ENCODE peak calls at places on chromosomes 11 and 22, in eight cellular contexts. O is epithelial cell of esophagus, K is fibroblast of villous mesenchyme, B is right atrium auricular region, Q is AG09309, W is pancreas, D is heart left ventricle, C is fibroblast of pulmonary artery. G is an unnamed sample.

GRCh38 chr11:1237128-1237580 is 14.3 kb downstream of the MUC5B start:
- DNase-seq in C (no peak), Q (no peak), K (no peak), W (peak; percentile 69), D (peak; percentile 11), B (no peak), O (no peak), G (peak; percentile 25)

GRCh38 chr22:44357962-44358553 is 45.3 kb upstream of the SHISAL1 start:
- DNase-seq in K (peak; percentile 68), Q (no peak), W (peak; percentile 18), O (no peak), D (peak; percentile 67), C (peak; percentile 18), B (peak; percentile 77), G (no peak)

GRCh38 chr22:44963055-44963454 is 46.8 kb downstream of the PHF21B start:
- DNase-seq in Q (no peak), D (no peak), C (no peak), K (no peak), O (no peak), W (no peak), B (no peak), G (no peak)

GRCh38 chr11:45436118-45436517 is 150.0 kb upstream of the SYT13 start:
- DNase-seq in D (no peak), O (no peak), W (no peak), K (no peak), C (no peak), B (no peak), Q (no peak), G (no peak)

GRCh38 chr11:116835791-116836647 is 1.4 kb downstream of the APOA1 start:
- DNase-seq in O (peak; percentile 87), C (peak; percentile 98), K (peak; percentile 87), D (peak; percentile 94), B (peak; percentile 86), Q (peak; percentile 80), W (peak; percentile 97), G (peak; percentile 50)

GRCh38 chr11:19864141-19865120 is 151.8 kb downstream of the NAV2 start:
- DNase-seq in K (no peak), C (peak; percentile 27), B (no peak), W (no peak), O (no peak), D (no peak), Q (no peak), G (no peak)

GRCh38 chr22:27378343-27378800 is 423.2 kb downstream of the MN1 start:
- DNase-seq in C (no peak), K (peak; percentile 8), Q (no peak), O (no peak), W (peak; percentile 54), B (no peak), D (no peak), G (no peak)

GRCh38 chr22:33785283-33785991 is 134.8 kb downstream of the LARGE1 start:
- DNase-seq in B (no peak), W (no peak), O (peak; percentile 44), Q (peak; percentile 39), C (peak; percentile 61), D (no peak), K (peak; percentile 84), G (no peak)

GRCh38 chr11:100681064-100681502 is 6.0 kb upstream of the ARHGAP42 start:
- DNase-seq in B (peak; percentile 64), K (peak; percentile 73), Q (no peak), C (peak; percentile 8), D (peak; percentile 69), W (no peak), O (peak; percentile 77), G (peak; percentile 50)

GRCh38 chr11:128472128-128473110 is 114.9 kb downstream of the ETS1 start:
- DNase-seq in B (no peak), C (peak; percentile 65), Q (no peak), W (no peak), O (peak; percentile 33), D (no peak), K (peak; percentile 81), G (no peak)

DNA sequence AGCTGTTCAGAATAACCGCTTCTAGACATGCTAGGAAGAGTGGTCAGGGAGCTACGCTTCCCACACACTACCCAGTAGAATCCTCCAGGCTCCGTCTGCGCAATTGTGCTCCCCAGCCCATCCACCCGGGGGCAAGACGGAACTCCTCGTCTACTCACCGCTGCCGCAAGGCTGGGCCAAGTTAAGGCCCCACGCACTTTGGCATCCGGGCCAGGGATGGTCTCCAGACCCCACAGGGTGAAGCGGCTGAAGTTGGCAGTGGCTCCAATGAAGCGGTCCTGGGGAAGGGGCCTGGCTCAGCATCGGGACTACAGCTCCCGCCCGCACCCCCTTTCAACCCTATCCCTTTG is 736 bp downstream of the RNASEH2C start:
- DNase-seq in B (no peak), C (peak; percentile 48), O (peak; percentile 52), Q (no peak), D (peak; percentile 47), K (peak; percentile 37), W (peak; percentile 77), G (no peak)
- TF ChIP-seq CTCF in B (no peak), C (peak; percentile 9), O (no peak), Q (no peak), D (no peak), K (no peak), W (no peak), G (no peak)

DNA sequence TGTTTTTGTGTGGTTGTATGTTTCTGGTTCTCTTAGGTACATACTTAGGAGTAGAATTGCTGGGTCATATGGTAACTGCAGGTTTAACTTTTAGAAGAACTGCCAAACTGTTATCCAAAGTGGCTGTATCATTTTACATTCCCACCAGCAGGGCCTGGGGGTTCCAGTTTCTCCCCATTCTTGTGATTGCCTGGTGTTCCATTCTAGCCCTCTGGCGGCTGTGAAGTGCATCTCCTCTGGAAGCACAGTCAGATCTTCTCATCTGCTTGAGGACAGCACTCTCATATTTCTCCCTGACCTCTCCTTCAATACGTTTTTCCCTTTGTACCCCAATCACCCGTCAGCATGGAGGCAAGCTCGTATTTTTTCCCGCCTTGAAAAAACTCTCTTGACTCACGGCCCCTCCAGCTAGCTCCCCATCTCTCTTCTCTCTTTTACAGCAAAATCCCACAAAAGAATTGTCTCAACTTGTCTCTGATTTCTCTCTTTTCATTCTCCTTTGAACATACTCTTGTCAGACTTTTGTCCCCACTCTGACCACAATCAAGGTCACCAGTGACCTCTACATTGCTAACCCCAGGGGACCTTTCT is 56.8 kb upstream of the THY1 start:
- DNase-seq in O (peak; percentile 48), C (peak; percentile 52), K (peak; percentile 29), D (no peak), W (no peak), B (peak; percentile 30), Q (no peak), G (no peak)
- TF ChIP-seq CTCF in O (peak; percentile 67), C (peak; percentile 82), K (peak; percentile 64), D (no peak), W (no peak), B (peak; percentile 34), Q (peak; percentile 52), G (peak; percentile 48)

GRCh38 chr11:71426413-71426812 is 21.8 kb downstream of the DHCR7 start:
- DNase-seq in D (no peak), K (no peak), Q (no peak), C (no peak), W (no peak), O (no peak), B (no peak), G (no peak)
- TF ChIP-seq CTCF in D (no peak), K (no peak), Q (peak; percentile 2), C (no peak), W (no peak), O (no peak), B (no peak), G (no peak)

GRCh38 chr11:27040302-27041115 is at the start of gene BBOX1:
- DNase-seq in Q (no peak), D (no peak), W (peak; percentile 38), O (peak; percentile 96), K (no peak), C (peak; percentile 14), B (no peak), G (no peak)

GRCh38 chr11:27041141-27041869 is 690 bp downstream of the BBOX1 start:
- DNase-seq in K (peak; percentile 29), C (no peak), O (peak; percentile 59), W (no peak), Q (no peak), B (no peak), D (no peak), G (no peak)

GRCh38 chr11:27039873-27040272 is 742 bp upstream of the BBOX1 start:
- DNase-seq in Q (no peak), O (no peak), W (no peak), B (no peak), D (no peak), K (no peak), C (no peak), G (no peak)
- TF ChIP-seq CTCF in Q (peak; percentile 6), O (peak; percentile 24), W (no peak), B (no peak), D (no peak), K (no peak), C (no peak), G (no peak)

GRCh38 chr11:134514354-134514951 is 102.4 kb upstream of the B3GAT1 start:
- DNase-seq in Q (no peak), K (no peak), C (no peak), W (no peak), D (no peak), O (no peak), B (no peak), G (no peak)
- TF ChIP-seq CTCF in Q (no peak), K (no peak), C (no peak), W (no peak), D (no peak), O (no peak), B (no peak), G (no peak)